ENCODE peak calls at places on chromosomes 12 and 14, in eight cellular contexts. Z is H9; L is GM23338; A is left lung; K is CD4-positive, alpha-beta T cell; D is epithelial cell of prostate; P is left ventricle myocardium inferior; C is A673. V is an unnamed sample.

GRCh38 chr12:14390885-14391530 is 25.5 kb downstream of the ATF7IP start:
- DNase-seq in Z (no peak), L (no peak), A (no peak), K (no peak), D (no peak), P (no peak), C (no peak), V (no peak)

GRCh38 chr14:65639216-65639615 is 226.7 kb downstream of the FUT8 start:
- DNase-seq in Z (no peak), L (no peak), A (no peak), K (no peak), D (peak), P (no peak), C (no peak), V (no peak)

GRCh38 chr12:10634427-10634826 is 21.0 kb upstream of the MAGOHB start:
- DNase-seq in Z (no peak), L (no peak), A (no peak), K (no peak), D (no peak), P (no peak), C (no peak), V (no peak)

GRCh38 chr14:68285421-68286179 is 466.0 kb downstream of the RAD51B start:
- DNase-seq in Z (no peak), L (no peak), A (no peak), K (peak), D (no peak), P (no peak), C (no peak), V (no peak)

GRCh38 chr14:85527006-85527405 is 2.9 kb upstream of the FLRT2 start:
- DNase-seq in Z (no peak), L (no peak), A (no peak), K (no peak), D (no peak), P (no peak), C (peak), V (no peak)

GRCh38 chr12:41286426-41286825 is 98.3 kb downstream of the PDZRN4 start:
- DNase-seq in Z (no peak), L (no peak), A (no peak), K (no peak), D (no peak), P (no peak), C (no peak), V (no peak)

GRCh38 chr12:75364918-75365317 is 26.0 kb upstream of the GLIPR1L2 start:
- DNase-seq in Z (no peak), L (no peak), A (no peak), K (no peak), D (no peak), P (no peak), C (peak), V (no peak)

GRCh38 chr12:69240625-69240984 is 1.2 kb downstream of the CPSF6 start:
- DNase-seq in Z (no peak), L (peak), A (no peak), K (peak), D (no peak), P (no peak), C (no peak), V (no peak)

GRCh38 chr12:107242189-107242588 is 148.8 kb upstream of the CRY1 start:
- DNase-seq in Z (no peak), L (peak), A (no peak), K (no peak), D (no peak), P (no peak), C (peak), V (no peak)

GRCh38 chr12:120121766-120122293 is 5.3 kb upstream of the RAB35 start:
- DNase-seq in Z (no peak), L (no peak), A (no peak), K (no peak), D (no peak), P (no peak), C (no peak), V (no peak)

GRCh38 chr14:58992935-58993334 is 195.5 kb upstream of the DAAM1 start:
- DNase-seq in Z (no peak), L (no peak), A (no peak), K (no peak), D (no peak), P (no peak), C (no peak), V (no peak)

GRCh38 chr12:1552978-1553471 is 41.4 kb downstream of the FBXL14 start:
- DNase-seq in Z (no peak), L (no peak), A (no peak), K (no peak), D (no peak), P (no peak), C (no peak), V (no peak)

GRCh38 chr14:97155320-97155719 is 358.1 kb downstream of the VRK1 start:
- DNase-seq in Z (no peak), L (no peak), A (no peak), K (no peak), D (no peak), P (no peak), C (no peak), V (no peak)

GRCh38 chr14:93538411-93538810 is 107.7 kb downstream of the UNC79 start:
- DNase-seq in Z (peak), L (peak), A (no peak), K (no peak), D (no peak), P (no peak), C (peak), V (no peak)

GRCh38 chr12:20044836-20045235 is 323.5 kb upstream of the PDE3A start:
- DNase-seq in Z (no peak), L (no peak), A (no peak), K (no peak), D (no peak), P (no peak), C (no peak), V (no peak)

GRCh38 chr12:34625116-34625515 is 602.8 kb downstream of the ALG10 start:
- DNase-seq in Z (no peak), L (peak), A (no peak), K (no peak), D (no peak), P (no peak), C (peak), V (no peak)

DNA sequence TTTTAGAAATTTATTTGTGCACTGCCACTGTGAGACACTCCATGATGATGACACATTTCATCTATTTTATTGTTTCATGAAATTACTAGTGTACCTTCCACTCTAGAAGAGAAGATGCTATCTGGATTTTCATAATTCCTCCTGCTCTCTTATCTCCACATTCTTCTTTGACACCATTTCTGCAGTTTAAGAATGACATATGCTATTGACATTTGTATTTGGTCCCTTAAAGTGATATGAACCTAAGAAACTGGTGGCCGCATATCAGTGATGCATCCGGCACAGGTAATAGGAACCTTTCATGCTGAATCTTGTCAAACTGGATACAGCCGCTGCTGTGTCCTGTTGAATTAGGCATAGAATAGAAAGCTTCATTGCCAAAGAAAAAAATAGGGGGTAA is 696.4 kb downstream of the TMEM121 start:
- DNase-seq in Z (no peak), L (no peak), A (no peak), K (no peak), D (no peak), P (no peak), C (no peak), V (no peak)
- H3K27ac ChIP-seq in Z (no peak), L (no peak), A (no peak), K (no peak), D (no peak), P (no peak), C (no peak), V (no peak)

GRCh38 chr12:65164774-65165173 is 4.6 kb upstream of the LEMD3 start:
- DNase-seq in Z (no peak), L (no peak), A (no peak), K (no peak), D (no peak), P (no peak), C (no peak), V (no peak)
- H3K27ac ChIP-seq in Z (no peak), L (no peak), A (no peak), K (no peak), D (no peak), P (no peak), C (no peak), V (no peak)

GRCh38 chr12:89552376-89552775 is 26.5 kb upstream of the POC1B start:
- DNase-seq in Z (no peak), L (no peak), A (no peak), K (no peak), D (no peak), P (no peak), C (no peak), V (no peak)
- H3K27ac ChIP-seq in Z (no peak), L (no peak), A (no peak), K (no peak), D (no peak), P (no peak), C (no peak), V (no peak)

DNA sequence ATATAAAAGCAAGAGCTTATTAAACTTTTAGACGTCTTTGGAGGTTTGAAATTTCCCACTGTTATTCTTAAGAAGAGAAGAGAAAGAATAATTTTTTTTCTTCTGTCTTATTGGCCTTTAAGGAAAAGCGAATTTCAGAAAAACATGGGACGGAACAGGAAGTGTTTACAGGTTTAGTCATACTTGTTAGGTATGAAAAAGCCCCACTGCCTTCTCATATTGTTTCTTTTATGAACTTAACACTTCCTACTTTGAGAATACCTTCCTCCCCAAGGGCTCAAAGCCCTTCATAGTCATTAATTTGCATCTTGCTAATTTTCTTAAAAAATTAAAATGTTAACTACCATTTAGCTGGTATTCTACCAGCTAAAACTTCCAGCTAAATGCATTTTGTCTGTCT is 82.0 kb downstream of the ETV6 start:
- DNase-seq in Z (no peak), L (no peak), A (no peak), K (no peak), D (no peak), P (no peak), C (peak), V (no peak)
- H3K27ac ChIP-seq in Z (no peak), L (no peak), A (peak), K (peak), D (peak), P (no peak), C (peak), V (peak)

DNA sequence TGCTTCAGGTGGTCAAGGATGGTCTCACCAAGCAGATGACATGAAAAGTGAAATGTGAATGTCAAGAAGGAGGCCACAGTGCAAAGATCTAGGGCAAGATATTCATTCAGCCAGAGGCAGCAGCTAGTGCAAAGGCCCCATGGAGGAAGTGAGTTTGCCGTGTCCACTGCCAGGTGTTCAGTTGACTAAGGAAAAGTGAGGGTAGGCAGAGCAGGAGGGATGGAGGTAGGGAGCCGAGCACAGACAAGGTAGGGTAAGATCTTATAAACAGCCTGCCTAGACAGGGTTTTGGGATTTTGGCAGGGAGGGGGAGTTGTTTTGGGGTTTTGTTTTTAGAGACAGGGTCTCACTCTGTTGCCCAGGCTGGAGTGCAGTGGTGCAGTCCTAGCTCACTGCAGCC is 11.9 kb downstream of the PPP2R5C start:
- DNase-seq in Z (no peak), L (no peak), A (no peak), K (no peak), D (no peak), P (no peak), C (no peak), V (no peak)
- H3K27ac ChIP-seq in Z (no peak), L (no peak), A (no peak), K (no peak), D (no peak), P (no peak), C (no peak), V (no peak)

GRCh38 chr12:82745062-82745461 is 58.4 kb downstream of the TMTC2 start:
- DNase-seq in Z (no peak), L (no peak), A (no peak), K (no peak), D (no peak), P (no peak), C (no peak), V (no peak)
- H3K27ac ChIP-seq in Z (no peak), L (no peak), A (no peak), K (no peak), D (no peak), P (no peak), C (no peak), V (peak)

DNA sequence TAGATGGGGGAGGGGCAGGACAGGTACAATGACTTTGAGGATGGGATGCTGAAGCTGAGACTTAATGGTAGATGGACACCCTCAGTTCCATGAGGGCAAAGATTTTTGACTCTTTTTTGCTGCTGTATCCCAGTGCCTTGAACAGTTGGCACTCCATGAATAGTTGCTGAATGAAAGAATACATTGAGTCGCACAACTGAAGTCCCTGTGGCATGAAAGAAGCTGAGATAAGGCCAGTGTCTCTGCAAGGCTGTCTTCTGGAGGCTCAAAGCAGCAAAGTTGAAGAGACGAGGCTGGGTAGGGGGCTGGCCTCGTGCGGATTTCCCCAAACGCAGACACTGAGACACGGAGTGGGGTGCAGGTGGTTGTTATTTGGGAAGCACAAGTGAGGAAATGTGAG is 179.3 kb downstream of the ADCK1 start:
- DNase-seq in Z (no peak), L (no peak), A (no peak), K (no peak), D (no peak), P (no peak), C (no peak), V (no peak)
- H3K27ac ChIP-seq in Z (no peak), L (no peak), A (no peak), K (no peak), D (no peak), P (no peak), C (no peak), V (no peak)

DNA sequence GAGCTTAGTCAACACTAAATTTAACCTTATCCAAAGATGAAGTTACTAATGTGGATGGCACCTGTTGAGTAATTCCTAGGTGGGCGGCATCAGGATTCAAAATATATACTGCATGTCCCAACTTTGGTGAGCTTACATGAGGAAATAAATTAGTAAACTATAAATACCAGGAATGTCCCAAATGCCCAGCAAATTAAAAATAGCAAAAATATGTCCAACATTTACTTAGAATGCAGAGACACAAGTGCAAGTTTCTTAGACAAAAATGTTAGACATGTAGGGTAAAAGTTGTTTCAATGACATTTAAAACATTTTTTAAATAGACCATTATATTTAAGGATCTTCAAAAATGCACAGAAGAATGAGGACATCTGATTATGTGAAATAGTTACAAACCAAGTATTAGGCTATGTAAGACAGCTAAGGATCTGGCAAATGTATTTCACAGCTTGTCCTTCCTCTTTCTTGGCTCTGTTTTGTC is 115.9 kb downstream of the NAV3 start:
- DNase-seq in Z (no peak), L (no peak), A (no peak), K (no peak), D (no peak), P (no peak), C (no peak), V (no peak)
- H3K27ac ChIP-seq in Z (no peak), L (no peak), A (peak), K (no peak), D (peak), P (no peak), C (peak), V (no peak)

GRCh38 chr12:57240069-57240921 is 10.7 kb downstream of the STAC3 start:
- DNase-seq in Z (peak), L (peak), A (no peak), K (peak), D (no peak), P (peak), C (peak), V (peak)

GRCh38 chr12:57239587-57240068 is 10.1 kb downstream of the SHMT2 start:
- DNase-seq in Z (peak), L (peak), A (no peak), K (no peak), D (no peak), P (no peak), C (no peak), V (no peak)

GRCh38 chr12:57237952-57238853 is 8.7 kb downstream of the SHMT2 start:
- DNase-seq in Z (peak), L (peak), A (no peak), K (no peak), D (no peak), P (no peak), C (peak), V (peak)

GRCh38 chr12:57237653-57237951 is 8.1 kb downstream of the SHMT2 start:
- DNase-seq in Z (no peak), L (peak), A (no peak), K (no peak), D (no peak), P (no peak), C (no peak), V (no peak)

DNA sequence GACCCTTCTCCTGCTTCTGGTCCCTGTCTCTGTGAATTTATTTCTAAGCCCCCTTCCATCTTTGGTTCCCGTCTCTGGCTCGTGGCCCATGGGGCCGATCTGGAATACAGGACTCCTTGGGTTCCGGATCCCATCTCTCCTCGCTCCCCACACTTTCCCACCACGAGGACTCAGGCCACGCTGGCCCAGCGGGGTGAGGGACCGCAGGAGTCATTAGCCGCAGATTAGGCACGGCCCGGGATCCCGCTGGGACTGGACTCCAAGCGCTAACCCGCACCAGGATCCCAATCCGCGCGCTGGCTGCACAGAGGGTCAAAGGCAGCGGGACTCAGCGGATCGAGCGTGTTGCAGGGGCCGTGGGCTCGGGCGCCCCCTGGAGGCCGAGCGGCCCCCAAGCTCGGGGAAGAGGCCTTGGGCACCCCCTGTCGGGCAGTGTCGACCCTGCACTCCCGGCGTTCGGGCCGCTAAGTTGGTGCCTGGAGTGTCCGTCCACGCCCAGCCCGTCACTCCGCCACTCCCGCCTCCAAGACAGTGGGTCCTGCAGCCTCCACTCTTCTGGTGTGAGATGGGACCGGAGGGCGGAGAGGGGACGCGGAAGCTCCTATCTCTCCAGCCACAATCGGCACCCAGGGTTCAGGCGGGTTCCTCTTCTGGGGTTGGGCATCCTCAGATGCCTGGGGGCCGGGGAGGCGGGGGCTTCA is 9.5 kb downstream of the SHMT2 start:
- DNase-seq in Z (peak), L (peak), A (peak), K (peak), D (no peak), P (peak), C (peak), V (peak)
- H3K27ac ChIP-seq in Z (no peak), L (no peak), A (no peak), K (no peak), D (peak), P (peak), C (peak), V (no peak)